ENCODE peak calls at places on chromosomes 16 and 17, in five cellular contexts. One of them, this sample, is unnamed.

GRCh38 chr17:10337976-10338375 is 34.8 kb downstream of the MYH13 start:
- DNase-seq in HCT116: no peak
- DNase-seq in fibroblast of lung: peak; percentile 71
- DNase-seq in OCI-LY7: no peak
- DNase-seq in upper lobe of right lung: no peak
- DNase-seq in this sample: no peak

GRCh38 chr16:84718-85452 is 6.9 kb downstream of the MPG start:
- DNase-seq in fibroblast of lung: peak; percentile 91
- DNase-seq in HCT116: no peak
- DNase-seq in upper lobe of right lung: peak; percentile 77
- DNase-seq in OCI-LY7: peak; percentile 83
- DNase-seq in this sample: peak; percentile 53

GRCh38 chr16:89636663-89637062 is 20.8 kb downstream of the CHMP1A start:
- DNase-seq in upper lobe of right lung: no peak
- DNase-seq in HCT116: no peak
- DNase-seq in fibroblast of lung: no peak
- DNase-seq in OCI-LY7: no peak
- DNase-seq in this sample: no peak

GRCh38 chr17:77382966-77383612 is 242.3 kb downstream of the SEC14L1 start:
- DNase-seq in fibroblast of lung: peak; percentile 96
- DNase-seq in HCT116: no peak
- DNase-seq in upper lobe of right lung: no peak
- DNase-seq in OCI-LY7: peak; percentile 56
- DNase-seq in this sample: no peak

GRCh38 chr17:48627242-48627597 is 1.1 kb upstream of the HOXB9 start:
- DNase-seq in fibroblast of lung: no peak
- DNase-seq in upper lobe of right lung: no peak
- DNase-seq in HCT116: no peak
- DNase-seq in OCI-LY7: no peak
- DNase-seq in this sample: no peak

GRCh38 chr17:6208608-6209180 is 138.5 kb downstream of the WSCD1 start:
- DNase-seq in HCT116: no peak
- DNase-seq in OCI-LY7: no peak
- DNase-seq in upper lobe of right lung: no peak
- DNase-seq in fibroblast of lung: no peak
- DNase-seq in this sample: no peak

GRCh38 chr17:29577778-29578211 is 9.3 kb downstream of the TP53I13 start:
- DNase-seq in HCT116: no peak
- DNase-seq in fibroblast of lung: peak; percentile 49
- DNase-seq in upper lobe of right lung: no peak
- DNase-seq in OCI-LY7: no peak
- DNase-seq in this sample: no peak

GRCh38 chr16:2337431-2338296 is 2.9 kb downstream of the ABCA3 start:
- DNase-seq in OCI-LY7: no peak
- DNase-seq in HCT116: no peak
- DNase-seq in fibroblast of lung: no peak
- DNase-seq in upper lobe of right lung: no peak
- DNase-seq in this sample: no peak

GRCh38 chr16:60142991-60143705 is 1409.0 kb upstream of the GOT2 start:
- DNase-seq in OCI-LY7: no peak
- DNase-seq in fibroblast of lung: no peak
- DNase-seq in HCT116: no peak
- DNase-seq in upper lobe of right lung: no peak
- DNase-seq in this sample: no peak

GRCh38 chr17:72978593-72979218 is 113.8 kb downstream of the SLC39A11 start:
- DNase-seq in OCI-LY7: no peak
- DNase-seq in HCT116: no peak
- DNase-seq in fibroblast of lung: no peak
- DNase-seq in upper lobe of right lung: no peak
- DNase-seq in this sample: no peak

GRCh38 chr16:80341242-80341641 is 199.6 kb upstream of the DYNLRB2 start:
- DNase-seq in HCT116: no peak
- DNase-seq in OCI-LY7: no peak
- DNase-seq in fibroblast of lung: no peak
- DNase-seq in upper lobe of right lung: no peak
- DNase-seq in this sample: no peak

GRCh38 chr16:74743668-74744299 is 30.8 kb downstream of the FA2H start:
- DNase-seq in fibroblast of lung: peak; percentile 59
- DNase-seq in upper lobe of right lung: peak; percentile 82
- DNase-seq in OCI-LY7: no peak
- DNase-seq in HCT116: peak; percentile 97
- DNase-seq in this sample: peak; percentile 97

GRCh38 chr17:81976332-81977210 is 858 bp upstream of the ASPSCR1 start:
- DNase-seq in OCI-LY7: peak; percentile 48
- DNase-seq in HCT116: no peak
- DNase-seq in upper lobe of right lung: peak; percentile 86
- DNase-seq in fibroblast of lung: no peak
- DNase-seq in this sample: peak; percentile 69

GRCh38 chr16:1188781-1189189 is 35.9 kb downstream of the CACNA1H start:
- DNase-seq in fibroblast of lung: peak; percentile 7
- DNase-seq in OCI-LY7: peak; percentile 41
- DNase-seq in HCT116: no peak
- DNase-seq in upper lobe of right lung: peak; percentile 78
- DNase-seq in this sample: peak; percentile 58

GRCh38 chr16:72990571-72990970 is 57.4 kb downstream of the ZFHX3 start:
- DNase-seq in OCI-LY7: no peak
- DNase-seq in upper lobe of right lung: no peak
- DNase-seq in fibroblast of lung: no peak
- DNase-seq in HCT116: no peak
- DNase-seq in this sample: no peak

GRCh38 chr16:2210386-2211365 is at the start of gene BRICD5:
- DNase-seq in upper lobe of right lung: no peak
- DNase-seq in fibroblast of lung: peak; percentile 20
- DNase-seq in OCI-LY7: no peak
- DNase-seq in HCT116: no peak
- DNase-seq in this sample: no peak

GRCh38 chr17:35799942-35800341 is 4.5 kb upstream of the MMP28 start:
- DNase-seq in upper lobe of right lung: peak; percentile 88
- DNase-seq in OCI-LY7: no peak
- DNase-seq in HCT116: no peak
- DNase-seq in fibroblast of lung: peak; percentile 56
- DNase-seq in this sample: peak; percentile 89

GRCh38 chr16:80932725-80933124 is 74.0 kb downstream of the CMC2 start:
- DNase-seq in HCT116: no peak
- DNase-seq in OCI-LY7: no peak
- DNase-seq in fibroblast of lung: peak; percentile 64
- DNase-seq in upper lobe of right lung: no peak
- DNase-seq in this sample: peak; percentile 28

GRCh38 chr17:76887809-76888208 is 19.6 kb downstream of the MGAT5B start:
- DNase-seq in OCI-LY7: no peak
- DNase-seq in upper lobe of right lung: no peak
- DNase-seq in fibroblast of lung: no peak
- DNase-seq in HCT116: no peak
- DNase-seq in this sample: no peak

GRCh38 chr17:57674894-57675293 is 70.2 kb downstream of the CCDC182 start:
- DNase-seq in HCT116: no peak
- DNase-seq in fibroblast of lung: no peak
- DNase-seq in upper lobe of right lung: no peak
- DNase-seq in OCI-LY7: no peak
- DNase-seq in this sample: no peak

GRCh38 chr17:75525806-75526554 is 483 bp downstream of the LLGL2 start:
- DNase-seq in HCT116: no peak
- DNase-seq in upper lobe of right lung: peak; percentile 79
- DNase-seq in OCI-LY7: no peak
- DNase-seq in fibroblast of lung: no peak
- DNase-seq in this sample: peak; percentile 43

GRCh38 chr17:38728290-38728831 is 1.8 kb upstream of the CISD3 start:
- DNase-seq in upper lobe of right lung: no peak
- DNase-seq in fibroblast of lung: no peak
- DNase-seq in OCI-LY7: peak; percentile 78
- DNase-seq in HCT116: no peak
- DNase-seq in this sample: no peak

GRCh38 chr17:45752246-45752645 is 31.9 kb upstream of the CRHR1 start:
- DNase-seq in fibroblast of lung: no peak
- DNase-seq in OCI-LY7: no peak
- DNase-seq in HCT116: no peak
- DNase-seq in upper lobe of right lung: no peak
- DNase-seq in this sample: no peak

GRCh38 chr17:17048106-17048505 is 5.8 kb downstream of the MPRIP start:
- DNase-seq in upper lobe of right lung: peak; percentile 6
- DNase-seq in OCI-LY7: no peak
- DNase-seq in fibroblast of lung: no peak
- DNase-seq in HCT116: no peak
- DNase-seq in this sample: peak; percentile 11

GRCh38 chr16:25966172-25967097 is 274.7 kb downstream of the HS3ST4 start:
- DNase-seq in OCI-LY7: no peak
- DNase-seq in fibroblast of lung: no peak
- DNase-seq in HCT116: no peak
- DNase-seq in upper lobe of right lung: no peak
- DNase-seq in this sample: no peak

GRCh38 chr16:66457888-66458287 is 30.8 kb downstream of the BEAN1 start:
- DNase-seq in upper lobe of right lung: no peak
- DNase-seq in fibroblast of lung: no peak
- DNase-seq in OCI-LY7: no peak
- DNase-seq in HCT116: no peak
- DNase-seq in this sample: no peak

GRCh38 chr17:76710863-76711611 is at the start of gene MXRA7:
- DNase-seq in upper lobe of right lung: peak; percentile 87
- DNase-seq in OCI-LY7: peak; percentile 60
- DNase-seq in fibroblast of lung: peak; percentile 51
- DNase-seq in HCT116: no peak
- DNase-seq in this sample: peak; percentile 68

GRCh38 chr17:8275421-8276290 is 12.8 kb upstream of the RANGRF start:
- DNase-seq in OCI-LY7: no peak
- DNase-seq in fibroblast of lung: no peak
- DNase-seq in HCT116: no peak
- DNase-seq in upper lobe of right lung: no peak
- DNase-seq in this sample: no peak

GRCh38 chr16:24070851-24071250 is 185.3 kb upstream of the CACNG3 start:
- DNase-seq in HCT116: peak; percentile 43
- DNase-seq in OCI-LY7: peak; percentile 83
- DNase-seq in fibroblast of lung: peak; percentile 21
- DNase-seq in upper lobe of right lung: no peak
- DNase-seq in this sample: no peak
- TF ChIP-seq CTCF in HCT116: peak; percentile 66
- TF ChIP-seq CTCF in OCI-LY7: peak; percentile 91
- TF ChIP-seq CTCF in fibroblast of lung: peak; percentile 5
- TF ChIP-seq CTCF in upper lobe of right lung: peak; percentile 42
- TF ChIP-seq CTCF in this sample: no peak

DNA sequence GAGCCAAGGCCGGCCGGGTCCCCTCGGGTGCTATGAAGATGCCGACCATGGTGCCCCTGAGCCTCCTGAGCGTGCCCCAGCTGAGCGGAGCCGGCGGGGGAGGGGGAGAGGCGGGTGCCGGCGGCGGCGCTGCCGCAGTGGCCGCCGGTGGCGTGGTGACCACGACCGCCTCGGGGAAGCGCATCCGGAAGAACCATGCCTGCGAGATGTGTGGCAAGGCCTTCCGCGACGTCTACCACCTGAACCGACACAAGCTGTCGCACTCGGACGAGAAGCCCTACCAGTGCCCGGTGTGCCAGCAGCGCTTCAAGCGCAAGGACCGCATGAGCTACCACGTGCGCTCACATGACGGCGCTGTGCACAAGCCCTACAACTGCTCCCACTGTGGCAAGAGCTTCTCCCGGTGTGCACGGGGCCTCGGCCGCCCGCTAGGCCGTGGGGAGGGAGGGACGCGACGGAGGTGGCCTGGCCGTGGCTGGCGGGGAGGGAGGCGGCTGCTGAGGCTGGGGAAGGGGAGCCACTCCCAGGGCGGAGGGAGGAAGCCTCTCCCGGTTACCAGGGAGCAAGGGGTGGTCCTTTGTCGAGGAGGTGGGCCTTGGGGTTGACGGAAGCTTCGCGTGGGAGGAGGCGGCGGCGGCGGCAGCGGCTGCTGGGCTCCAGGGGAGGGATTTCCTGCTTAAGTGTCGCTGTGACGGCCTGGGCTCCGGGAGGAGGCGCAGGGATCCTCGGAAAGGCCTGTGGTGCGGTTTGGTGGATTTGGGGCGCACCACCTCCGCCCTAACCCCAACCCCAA is 1.3 kb downstream of the MAZ start:
- DNase-seq in fibroblast of lung: peak; percentile 94
- DNase-seq in OCI-LY7: peak; percentile 90
- DNase-seq in HCT116: peak; percentile 82
- DNase-seq in upper lobe of right lung: peak; percentile 94
- DNase-seq in this sample: peak; percentile 89
- H3K36me3 ChIP-seq in fibroblast of lung: peaks cover 12% of the 10 kb centered on the region
- H3K36me3 ChIP-seq in OCI-LY7: peaks cover 68% of the 10 kb centered on the region
- H3K36me3 ChIP-seq in HCT116: peaks cover 22% of the 10 kb centered on the region
- H3K36me3 ChIP-seq in upper lobe of right lung: peaks cover 21% of the 10 kb centered on the region
- H3K36me3 ChIP-seq in this sample: peaks cover 23% of the 10 kb centered on the region

DNA sequence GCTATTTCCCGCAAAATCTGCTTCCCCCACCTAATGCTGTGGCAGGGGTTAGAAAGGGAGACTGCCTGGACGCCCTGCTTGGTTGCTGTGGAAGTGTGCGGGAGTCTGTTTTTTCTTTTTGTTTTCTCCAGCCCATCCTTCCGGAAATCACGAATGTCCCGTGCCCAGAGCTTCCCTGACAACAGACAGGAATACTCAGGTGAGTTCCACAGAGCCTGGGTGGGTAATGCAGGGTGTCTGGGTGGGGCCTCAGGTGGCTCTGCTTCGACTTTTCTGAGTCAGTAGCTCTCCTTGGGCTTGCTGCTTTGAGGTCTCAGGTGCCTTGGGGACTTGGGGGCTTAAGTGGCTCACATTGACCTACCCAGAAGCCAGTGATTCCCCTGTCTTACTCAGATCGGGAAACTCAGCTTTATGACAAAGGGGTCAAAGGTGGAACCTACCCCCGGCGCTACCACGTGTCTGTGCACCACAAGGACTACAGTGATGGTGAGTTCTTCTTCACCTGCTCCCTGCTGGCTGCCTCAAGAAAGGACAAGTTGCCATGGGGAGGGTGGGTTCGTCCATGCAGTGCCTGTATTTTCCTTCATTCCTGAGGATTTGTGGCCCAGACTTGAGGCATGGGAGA is 11.4 kb downstream of the LIMD2 start:
- DNase-seq in HCT116: no peak
- DNase-seq in fibroblast of lung: no peak
- DNase-seq in upper lobe of right lung: no peak
- DNase-seq in OCI-LY7: no peak
- DNase-seq in this sample: no peak
- TF ChIP-seq CTCF in HCT116: no peak
- TF ChIP-seq CTCF in fibroblast of lung: no peak
- TF ChIP-seq CTCF in upper lobe of right lung: no peak
- TF ChIP-seq CTCF in OCI-LY7: no peak
- TF ChIP-seq CTCF in this sample: no peak

DNA sequence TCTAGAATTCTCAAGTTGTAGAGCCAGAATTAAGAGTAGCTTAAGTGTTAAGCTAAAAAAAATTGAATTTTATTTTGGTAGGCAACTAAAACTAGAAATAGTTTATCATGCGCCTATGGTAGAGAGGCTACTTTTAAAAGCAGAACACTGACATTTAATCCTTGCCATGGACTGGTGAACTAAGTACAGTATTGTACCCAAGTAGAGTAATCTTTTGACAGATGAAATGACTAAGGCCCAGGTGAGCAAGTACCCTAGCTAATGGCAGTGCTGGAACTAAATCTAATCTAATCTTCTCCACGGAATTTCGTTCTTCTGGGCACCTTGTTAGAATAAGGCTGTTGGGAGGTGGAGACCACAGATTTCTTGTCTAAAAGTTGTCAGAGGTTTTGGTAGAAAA is 11.8 kb downstream of the RBL2 start:
- DNase-seq in fibroblast of lung: no peak
- DNase-seq in HCT116: no peak
- DNase-seq in upper lobe of right lung: no peak
- DNase-seq in OCI-LY7: no peak
- DNase-seq in this sample: no peak
- H3K36me3 ChIP-seq in fibroblast of lung: no peaks in the 10 kb centered on the region
- H3K36me3 ChIP-seq in HCT116: no peaks in the 10 kb centered on the region
- H3K36me3 ChIP-seq in upper lobe of right lung: peaks cover 91% of the 10 kb centered on the region
- H3K36me3 ChIP-seq in OCI-LY7: peaks cover 70% of the 10 kb centered on the region
- H3K36me3 ChIP-seq in this sample: peaks cover 27% of the 10 kb centered on the region

This sample was measured in stomach.